ENCODE peak calls at places on chromosomes 3 and 15, in four cellular contexts. I is GM12864, R is AG09309, C is stomach. Z is an unnamed sample.
A peak's percentile ranks its signal among the peaks of the same experiment; 100 is the strongest.

GRCh38 chr3:49554639-49555265 is 475 bp downstream of the BSN start:
- DNase-seq in I (no peak), C (peak; percentile 65), R (no peak), Z (peak; percentile 84)

GRCh38 chr3:111895079-111895478 is 36.0 kb downstream of the PHLDB2 start:
- DNase-seq in C (no peak), I (no peak), R (no peak), Z (peak; percentile 13)

GRCh38 chr3:157572559-157573270 is 69.5 kb upstream of the VEPH1 start:
- DNase-seq in I (peak; percentile 4), C (no peak), R (peak; percentile 74), Z (peak; percentile 42)

GRCh38 chr3:126269360-126269759 is 87.8 kb downstream of the KLF15 start:
- DNase-seq in C (no peak), I (no peak), R (no peak), Z (no peak)

GRCh38 chr15:72825831-72826230 is 42.3 kb upstream of the ADPGK start:
- DNase-seq in R (no peak), C (no peak), I (no peak), Z (no peak)

GRCh38 chr3:193863657-193864323 is 270.8 kb downstream of the OPA1 start:
- DNase-seq in I (no peak), R (no peak), C (no peak), Z (no peak)

GRCh38 chr3:160921020-160921635 is 165.1 kb downstream of the PPM1L start:
- DNase-seq in C (peak; percentile 30), I (peak; percentile 5), R (peak; percentile 8), Z (peak; percentile 35)

GRCh38 chr3:162865466-162865865 is 1368.9 kb downstream of the OTOL1 start:
- DNase-seq in C (no peak), I (no peak), R (no peak), Z (peak; percentile 4)

GRCh38 chr3:39809181-39809994 is at the start of gene MYRIP:
- DNase-seq in C (peak; percentile 90), I (no peak), R (no peak), Z (peak; percentile 63)

DNA sequence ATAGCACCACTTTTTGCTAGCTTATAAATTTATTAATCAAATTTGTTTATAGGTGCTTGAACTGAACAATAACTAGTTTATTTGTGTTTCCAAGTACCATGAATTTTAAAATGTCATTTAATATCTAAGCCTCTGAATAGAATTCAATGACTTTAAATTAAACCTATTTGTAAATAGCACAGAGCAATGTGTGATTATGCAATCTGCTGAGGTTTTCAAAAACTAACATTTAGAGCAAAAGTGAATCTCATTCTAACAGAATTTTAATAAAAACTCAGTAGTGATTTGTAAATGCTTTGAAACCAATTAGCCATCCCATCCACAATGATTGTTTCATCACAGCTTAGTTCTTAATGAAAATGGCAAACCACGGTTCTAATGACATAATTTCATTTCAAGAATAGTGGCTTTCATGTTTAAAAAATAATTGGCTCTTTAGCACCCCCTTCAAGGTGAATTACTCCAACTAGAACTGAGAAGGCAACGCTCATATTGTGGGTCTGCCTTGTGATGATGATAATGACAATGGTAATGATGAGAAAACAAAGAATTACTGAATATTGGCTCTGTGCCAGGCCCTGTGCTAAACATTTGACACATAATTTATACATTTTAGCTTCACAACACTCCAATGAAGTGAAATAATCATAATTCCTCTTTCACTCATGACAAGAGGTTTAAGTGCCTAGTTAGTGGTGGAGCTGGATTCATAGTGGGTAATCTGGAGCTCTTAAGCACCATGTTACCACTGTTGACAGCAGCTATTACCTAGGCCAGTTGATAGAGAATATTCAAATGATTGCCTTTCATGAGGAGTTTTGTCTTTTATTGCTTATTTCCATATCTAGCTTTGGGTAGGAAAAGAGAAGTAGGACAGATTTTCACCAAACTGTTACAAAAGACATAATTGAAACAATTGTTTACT is 145.7 kb downstream of the RBMS3 start:
- DNase-seq in C (no peak), I (no peak), R (no peak), Z (no peak)
- TF ChIP-seq CTCF in C (no peak), I (no peak), R (no peak), Z (no peak)

GRCh38 chr3:61858054-61858453 is 296.7 kb downstream of the PTPRG start:
- DNase-seq in C (no peak), R (no peak), I (no peak), Z (no peak)
- TF ChIP-seq CTCF in C (no peak), R (peak; percentile 45), I (no peak), Z (peak; percentile 28)

GRCh38 chr3:163939926-163940325 is 1138.4 kb downstream of the SI start:
- DNase-seq in C (no peak), R (no peak), I (no peak), Z (no peak)
- TF ChIP-seq CTCF in C (no peak), R (no peak), I (no peak), Z (no peak)

GRCh38 chr3:9792405-9793160 is at the start of the genes ARPC4 and TADA3:
- DNase-seq in R (peak; percentile 91), I (peak; percentile 93), C (peak; percentile 92), Z (peak; percentile 94)
- TF ChIP-seq CTCF in R (no peak), I (peak; percentile 25), C (no peak), Z (no peak)

DNA sequence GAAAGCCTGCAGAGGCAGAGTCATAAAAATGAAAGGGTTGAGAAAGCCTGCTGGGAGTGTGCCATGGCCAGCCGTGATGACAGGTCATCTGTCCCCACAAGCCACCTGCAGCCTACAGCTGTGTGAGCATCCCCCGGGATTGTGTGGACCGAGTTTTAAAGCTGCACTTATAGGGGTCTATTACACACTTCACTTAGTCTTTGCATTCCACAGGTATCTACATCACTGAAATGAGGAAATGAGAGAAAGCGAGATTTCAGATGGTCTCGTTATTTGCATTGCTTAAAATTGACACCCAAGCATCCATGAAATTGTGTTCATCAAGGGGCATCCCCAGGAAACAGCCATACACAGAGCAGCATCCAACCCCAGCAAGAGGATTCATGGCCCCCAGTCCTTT is 137.6 kb upstream of the TRIM42 start:
- DNase-seq in R (no peak), C (no peak), I (no peak), Z (no peak)
- TF ChIP-seq CTCF in R (no peak), C (no peak), I (no peak), Z (no peak)

GRCh38 chr3:59163953-59164352 is 114.1 kb upstream of the CFAP20DC start:
- DNase-seq in C (no peak), R (no peak), I (no peak), Z (no peak)
- TF ChIP-seq CTCF in C (no peak), R (no peak), I (no peak), Z (no peak)

GRCh38 chr15:64387562-64388168 is at the start of gene TRIP4:
- DNase-seq in R (peak; percentile 88), C (peak; percentile 96), I (peak; percentile 96), Z (peak; percentile 95)
- TF ChIP-seq CTCF in R (peak; percentile 8), C (no peak), I (no peak), Z (no peak)

GRCh38 chr3:129606522-129607390 is at the start of gene PLXND1:
- DNase-seq in C (peak; percentile 61), R (no peak), I (no peak), Z (peak; percentile 86)

GRCh38 chr3:129603561-129603942 is 2.9 kb downstream of the PLXND1 start:
- DNase-seq in I (no peak), R (no peak), C (no peak), Z (no peak)

GRCh38 chr3:129604223-129604941 is 2.1 kb downstream of the PLXND1 start:
- DNase-seq in C (no peak), R (no peak), I (no peak), Z (no peak)

GRCh38 chr3:129605593-129606521 is 619 bp downstream of the PLXND1 start:
- DNase-seq in I (no peak), R (no peak), C (peak; percentile 50), Z (peak; percentile 65)

GRCh38 chr3:129604942-129605592 is 1.4 kb downstream of the PLXND1 start:
- DNase-seq in I (no peak), C (no peak), R (no peak), Z (no peak)
- TF ChIP-seq CTCF in I (no peak), C (no peak), R (no peak), Z (no peak)

Z was measured in GM13976.